ENCODE peak calls at places on chromosomes 11 and 22, in nine cellular contexts. One of them, this sample, is unnamed.

GRCh38 chr11:1928038-1928890 is 8.8 kb downstream of the TNNT3 start:
- DNase-seq in WTC11: no peak
- DNase-seq in AG10803: no peak
- DNase-seq in GM12865: no peak
- DNase-seq in PC-3: no peak
- DNase-seq in GM13976: no peak
- DNase-seq in sigmoid colon: no peak
- DNase-seq in tibial nerve: no peak
- DNase-seq in astrocyte of the spinal cord: no peak
- DNase-seq in this sample: no peak

GRCh38 chr11:119015054-119015611 is 3.0 kb downstream of the RPS25 start:
- DNase-seq in WTC11: no peak
- DNase-seq in AG10803: no peak
- DNase-seq in GM12865: no peak
- DNase-seq in PC-3: peak
- DNase-seq in GM13976: no peak
- DNase-seq in sigmoid colon: peak
- DNase-seq in tibial nerve: no peak
- DNase-seq in astrocyte of the spinal cord: no peak
- DNase-seq in this sample: no peak

GRCh38 chr22:37079158-37079557 is 27.6 kb downstream of the KCTD17 start:
- DNase-seq in WTC11: no peak
- DNase-seq in AG10803: no peak
- DNase-seq in GM12865: no peak
- DNase-seq in PC-3: no peak
- DNase-seq in GM13976: no peak
- DNase-seq in sigmoid colon: no peak
- DNase-seq in tibial nerve: no peak
- DNase-seq in astrocyte of the spinal cord: no peak
- DNase-seq in this sample: no peak

GRCh38 chr11:116640641-116641402 is 132.0 kb downstream of the BUD13 start:
- DNase-seq in WTC11: no peak
- DNase-seq in AG10803: no peak
- DNase-seq in GM12865: no peak
- DNase-seq in PC-3: no peak
- DNase-seq in GM13976: no peak
- DNase-seq in sigmoid colon: no peak
- DNase-seq in tibial nerve: no peak
- DNase-seq in astrocyte of the spinal cord: no peak
- DNase-seq in this sample: no peak

GRCh38 chr22:41478891-41479521 is 10.1 kb downstream of the ACO2 start:
- DNase-seq in WTC11: no peak
- DNase-seq in AG10803: peak
- DNase-seq in GM12865: peak
- DNase-seq in PC-3: no peak
- DNase-seq in GM13976: peak
- DNase-seq in sigmoid colon: peak
- DNase-seq in tibial nerve: peak
- DNase-seq in astrocyte of the spinal cord: peak
- DNase-seq in this sample: no peak

GRCh38 chr11:68503281-68503687 is 42.7 kb downstream of the PPP6R3 start:
- DNase-seq in WTC11: no peak
- DNase-seq in AG10803: peak
- DNase-seq in GM12865: no peak
- DNase-seq in PC-3: no peak
- DNase-seq in GM13976: no peak
- DNase-seq in sigmoid colon: no peak
- DNase-seq in tibial nerve: no peak
- DNase-seq in astrocyte of the spinal cord: peak
- DNase-seq in this sample: no peak

GRCh38 chr22:23219787-23220484 is 39.6 kb downstream of the BCR start:
- DNase-seq in WTC11: no peak
- DNase-seq in AG10803: peak
- DNase-seq in GM12865: peak
- DNase-seq in PC-3: peak
- DNase-seq in GM13976: peak
- DNase-seq in sigmoid colon: no peak
- DNase-seq in tibial nerve: no peak
- DNase-seq in astrocyte of the spinal cord: peak
- DNase-seq in this sample: no peak

GRCh38 chr11:10669258-10670033 is 24.1 kb downstream of the IRAG1 start:
- DNase-seq in WTC11: no peak
- DNase-seq in AG10803: peak
- DNase-seq in GM12865: no peak
- DNase-seq in PC-3: peak
- DNase-seq in GM13976: no peak
- DNase-seq in sigmoid colon: peak
- DNase-seq in tibial nerve: no peak
- DNase-seq in astrocyte of the spinal cord: peak
- DNase-seq in this sample: no peak

GRCh38 chr11:121226415-121227263 is 65.9 kb upstream of the SC5D start:
- DNase-seq in WTC11: no peak
- DNase-seq in AG10803: no peak
- DNase-seq in GM12865: peak
- DNase-seq in PC-3: no peak
- DNase-seq in GM13976: no peak
- DNase-seq in sigmoid colon: no peak
- DNase-seq in tibial nerve: no peak
- DNase-seq in astrocyte of the spinal cord: no peak
- DNase-seq in this sample: no peak

GRCh38 chr22:48894064-48894671 is 933.5 kb downstream of the BRD1 start:
- DNase-seq in WTC11: peak
- DNase-seq in AG10803: no peak
- DNase-seq in GM12865: no peak
- DNase-seq in PC-3: no peak
- DNase-seq in GM13976: peak
- DNase-seq in sigmoid colon: no peak
- DNase-seq in tibial nerve: no peak
- DNase-seq in astrocyte of the spinal cord: no peak
- DNase-seq in this sample: no peak

DNA sequence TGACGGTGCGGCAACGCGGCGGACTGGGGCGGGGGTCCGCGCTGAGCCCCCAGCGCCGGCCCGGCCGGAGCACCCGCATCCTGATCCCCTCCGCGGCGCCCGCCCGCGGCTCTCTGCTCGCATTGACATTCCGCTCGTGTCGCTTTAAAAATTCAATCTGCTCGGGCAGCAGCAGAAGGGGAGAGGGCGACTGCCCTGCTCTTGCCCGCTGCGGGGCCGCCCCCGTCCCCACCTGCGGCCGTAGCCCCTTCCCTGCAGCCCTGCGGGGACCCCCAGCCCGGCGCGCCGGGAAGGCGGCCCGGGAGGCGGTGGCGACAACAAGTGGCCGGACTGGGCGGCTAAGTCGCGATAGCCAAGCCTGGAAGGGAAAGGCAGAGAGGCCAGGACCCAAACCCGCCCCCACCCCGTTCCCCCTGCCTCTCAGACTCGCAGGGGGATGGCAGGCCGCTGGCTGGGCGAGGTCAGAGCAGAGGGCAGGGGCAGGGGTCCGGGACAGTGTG is 1.1 kb downstream of the CABP7 start:
- DNase-seq in WTC11: no peak
- DNase-seq in AG10803: no peak
- DNase-seq in GM12865: no peak
- DNase-seq in PC-3: no peak
- DNase-seq in GM13976: no peak
- DNase-seq in sigmoid colon: no peak
- DNase-seq in tibial nerve: no peak
- DNase-seq in astrocyte of the spinal cord: no peak
- DNase-seq in this sample: no peak
- TF ChIP-seq CTCF in WTC11: no peak
- TF ChIP-seq CTCF in AG10803: no peak
- TF ChIP-seq CTCF in GM12865: no peak
- TF ChIP-seq CTCF in PC-3: no peak
- TF ChIP-seq CTCF in GM13976: no peak
- TF ChIP-seq CTCF in sigmoid colon: no peak
- TF ChIP-seq CTCF in tibial nerve: no peak
- TF ChIP-seq CTCF in astrocyte of the spinal cord: no peak
- TF ChIP-seq CTCF in this sample: no peak

GRCh38 chr11:92550871-92551270 is 326.3 kb downstream of the FAT3 start:
- DNase-seq in WTC11: no peak
- DNase-seq in AG10803: no peak
- DNase-seq in GM12865: no peak
- DNase-seq in PC-3: no peak
- DNase-seq in GM13976: no peak
- DNase-seq in sigmoid colon: no peak
- DNase-seq in tibial nerve: no peak
- DNase-seq in astrocyte of the spinal cord: no peak
- DNase-seq in this sample: no peak

GRCh38 chr11:92554662-92555061 is 330.0 kb downstream of the FAT3 start:
- DNase-seq in WTC11: no peak
- DNase-seq in AG10803: no peak
- DNase-seq in GM12865: no peak
- DNase-seq in PC-3: no peak
- DNase-seq in GM13976: no peak
- DNase-seq in sigmoid colon: no peak
- DNase-seq in tibial nerve: no peak
- DNase-seq in astrocyte of the spinal cord: no peak
- DNase-seq in this sample: no peak

GRCh38 chr11:92556435-92556834 is 331.8 kb downstream of the FAT3 start:
- DNase-seq in WTC11: no peak
- DNase-seq in AG10803: peak
- DNase-seq in GM12865: peak
- DNase-seq in PC-3: peak
- DNase-seq in GM13976: no peak
- DNase-seq in sigmoid colon: no peak
- DNase-seq in tibial nerve: no peak
- DNase-seq in astrocyte of the spinal cord: peak
- DNase-seq in this sample: no peak

GRCh38 chr11:92550411-92550810 is 325.8 kb downstream of the FAT3 start:
- DNase-seq in WTC11: peak
- DNase-seq in AG10803: no peak
- DNase-seq in GM12865: no peak
- DNase-seq in PC-3: no peak
- DNase-seq in GM13976: no peak
- DNase-seq in sigmoid colon: no peak
- DNase-seq in tibial nerve: no peak
- DNase-seq in astrocyte of the spinal cord: no peak
- DNase-seq in this sample: no peak

GRCh38 chr11:92552942-92553341 is 328.3 kb downstream of the FAT3 start:
- DNase-seq in WTC11: no peak
- DNase-seq in AG10803: peak
- DNase-seq in GM12865: no peak
- DNase-seq in PC-3: peak
- DNase-seq in GM13976: no peak
- DNase-seq in sigmoid colon: no peak
- DNase-seq in tibial nerve: no peak
- DNase-seq in astrocyte of the spinal cord: no peak
- DNase-seq in this sample: no peak
- TF ChIP-seq CTCF in WTC11: no peak
- TF ChIP-seq CTCF in AG10803: peak
- TF ChIP-seq CTCF in GM12865: no peak
- TF ChIP-seq CTCF in PC-3: peak
- TF ChIP-seq CTCF in GM13976: no peak
- TF ChIP-seq CTCF in sigmoid colon: no peak
- TF ChIP-seq CTCF in tibial nerve: peak
- TF ChIP-seq CTCF in astrocyte of the spinal cord: no peak
- TF ChIP-seq CTCF in this sample: peak

GRCh38 chr11:115217726-115218311 is 286.4 kb downstream of the CADM1 start:
- DNase-seq in WTC11: no peak
- DNase-seq in AG10803: no peak
- DNase-seq in GM12865: no peak
- DNase-seq in PC-3: no peak
- DNase-seq in GM13976: no peak
- DNase-seq in sigmoid colon: no peak
- DNase-seq in tibial nerve: no peak
- DNase-seq in astrocyte of the spinal cord: no peak
- DNase-seq in this sample: no peak

GRCh38 chr11:115213007-115213406 is 291.2 kb downstream of the CADM1 start:
- DNase-seq in WTC11: peak
- DNase-seq in AG10803: no peak
- DNase-seq in GM12865: no peak
- DNase-seq in PC-3: no peak
- DNase-seq in GM13976: no peak
- DNase-seq in sigmoid colon: no peak
- DNase-seq in tibial nerve: no peak
- DNase-seq in astrocyte of the spinal cord: no peak
- DNase-seq in this sample: no peak

GRCh38 chr11:115214644-115215305 is 289.4 kb downstream of the CADM1 start:
- DNase-seq in WTC11: no peak
- DNase-seq in AG10803: no peak
- DNase-seq in GM12865: no peak
- DNase-seq in PC-3: no peak
- DNase-seq in GM13976: no peak
- DNase-seq in sigmoid colon: no peak
- DNase-seq in tibial nerve: no peak
- DNase-seq in astrocyte of the spinal cord: no peak
- DNase-seq in this sample: no peak

GRCh38 chr11:115219378-115219777 is 284.8 kb downstream of the CADM1 start:
- DNase-seq in WTC11: no peak
- DNase-seq in AG10803: no peak
- DNase-seq in GM12865: no peak
- DNase-seq in PC-3: no peak
- DNase-seq in GM13976: no peak
- DNase-seq in sigmoid colon: no peak
- DNase-seq in tibial nerve: no peak
- DNase-seq in astrocyte of the spinal cord: no peak
- DNase-seq in this sample: no peak

GRCh38 chr11:115215694-115216615 is 288.3 kb downstream of the CADM1 start:
- DNase-seq in WTC11: peak
- DNase-seq in AG10803: no peak
- DNase-seq in GM12865: peak
- DNase-seq in PC-3: no peak
- DNase-seq in GM13976: no peak
- DNase-seq in sigmoid colon: no peak
- DNase-seq in tibial nerve: no peak
- DNase-seq in astrocyte of the spinal cord: no peak
- DNase-seq in this sample: no peak
- TF ChIP-seq CTCF in WTC11: peak
- TF ChIP-seq CTCF in AG10803: peak
- TF ChIP-seq CTCF in GM12865: peak
- TF ChIP-seq CTCF in PC-3: peak
- TF ChIP-seq CTCF in GM13976: no peak
- TF ChIP-seq CTCF in sigmoid colon: no peak
- TF ChIP-seq CTCF in tibial nerve: no peak
- TF ChIP-seq CTCF in astrocyte of the spinal cord: peak
- TF ChIP-seq CTCF in this sample: peak

DNA sequence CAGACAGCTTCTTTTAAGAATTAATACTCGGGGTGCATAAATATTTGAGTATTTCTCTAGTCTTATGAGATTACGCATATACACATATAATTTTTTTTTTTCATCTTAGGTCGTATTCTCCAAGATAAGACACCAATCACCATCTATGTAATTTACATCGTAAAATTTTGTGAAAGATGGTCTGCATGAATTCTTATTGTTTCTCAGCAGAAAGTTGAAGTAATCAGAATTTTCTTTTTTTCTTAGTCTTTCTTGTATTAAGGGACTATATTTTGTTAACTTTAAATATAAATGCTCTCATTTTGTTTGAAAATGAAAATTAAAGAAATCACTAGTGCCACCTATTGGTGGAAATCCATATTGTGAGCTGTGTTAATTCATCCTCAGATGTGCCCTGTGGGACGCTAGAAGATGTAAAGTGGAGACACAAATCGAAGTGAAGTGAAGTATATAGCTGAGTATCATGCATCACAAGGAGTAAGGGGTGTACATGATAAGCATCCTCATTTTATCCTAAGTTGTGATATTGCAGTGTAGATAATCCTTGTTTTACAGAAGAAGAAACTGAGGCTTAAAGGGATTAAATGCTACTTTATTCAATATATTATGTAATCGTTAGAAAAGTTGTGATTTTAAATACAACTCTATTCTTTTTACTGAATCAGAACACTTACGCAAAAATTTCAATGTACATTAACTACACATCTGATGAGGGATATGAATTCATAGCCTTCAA is 2084.3 kb downstream of the LRRC4C start:
- DNase-seq in WTC11: no peak
- DNase-seq in AG10803: peak
- DNase-seq in GM12865: peak
- DNase-seq in PC-3: peak
- DNase-seq in GM13976: no peak
- DNase-seq in sigmoid colon: no peak
- DNase-seq in tibial nerve: no peak
- DNase-seq in astrocyte of the spinal cord: peak
- DNase-seq in this sample: no peak
- TF ChIP-seq CTCF in WTC11: peak
- TF ChIP-seq CTCF in AG10803: peak
- TF ChIP-seq CTCF in GM12865: peak
- TF ChIP-seq CTCF in PC-3: peak
- TF ChIP-seq CTCF in GM13976: peak
- TF ChIP-seq CTCF in sigmoid colon: peak
- TF ChIP-seq CTCF in tibial nerve: peak
- TF ChIP-seq CTCF in astrocyte of the spinal cord: peak
- TF ChIP-seq CTCF in this sample: peak

This sample was measured in epithelial cell of proximal tubule.